ENCODE peak calls at places on chromosome 19, in four cellular contexts. One of them, this sample, is unnamed.
A peak's percentile ranks its signal among the peaks of the same experiment; 100 is the strongest.

GRCh38 chr19:13492128-13492527 is 14.2 kb downstream of the CACNA1A start:
- DNase-seq in iris pigment epithelial cell: peak; percentile 76
- DNase-seq in stimulated activated CD8-positive, alpha-beta memory T cell treated with anti-CD3 and anti-CD28 coated beads, Interleukin-4, amount 100 ng/mL, for 24 hours: no peak
- DNase-seq in AG10803: peak; percentile 95
- DNase-seq in this sample: peak; percentile 36

GRCh38 chr19:55092423-55093318 is 17.0 kb downstream of the EPS8L1 start:
- DNase-seq in iris pigment epithelial cell: no peak
- DNase-seq in stimulated activated CD8-positive, alpha-beta memory T cell treated with anti-CD3 and anti-CD28 coated beads, Interleukin-4, amount 100 ng/mL, for 24 hours: no peak
- DNase-seq in AG10803: no peak
- DNase-seq in this sample: no peak

GRCh38 chr19:17294051-17294891 is 9.0 kb downstream of the ABHD8 start:
- DNase-seq in iris pigment epithelial cell: peak; percentile 18
- DNase-seq in stimulated activated CD8-positive, alpha-beta memory T cell treated with anti-CD3 and anti-CD28 coated beads, Interleukin-4, amount 100 ng/mL, for 24 hours: peak; percentile 38
- DNase-seq in AG10803: no peak
- DNase-seq in this sample: no peak

GRCh38 chr19:28999733-29000433 is 213.1 kb downstream of the UQCRFS1 start:
- DNase-seq in iris pigment epithelial cell: no peak
- DNase-seq in stimulated activated CD8-positive, alpha-beta memory T cell treated with anti-CD3 and anti-CD28 coated beads, Interleukin-4, amount 100 ng/mL, for 24 hours: no peak
- DNase-seq in AG10803: no peak
- DNase-seq in this sample: no peak

GRCh38 chr19:41350735-41351338 is 2.9 kb downstream of the TGFB1 start:
- DNase-seq in iris pigment epithelial cell: peak; percentile 32
- DNase-seq in stimulated activated CD8-positive, alpha-beta memory T cell treated with anti-CD3 and anti-CD28 coated beads, Interleukin-4, amount 100 ng/mL, for 24 hours: no peak
- DNase-seq in AG10803: peak; percentile 20
- DNase-seq in this sample: no peak

GRCh38 chr19:54609356-54609791 is 15.9 kb downstream of the LILRA1 start:
- DNase-seq in iris pigment epithelial cell: no peak
- DNase-seq in stimulated activated CD8-positive, alpha-beta memory T cell treated with anti-CD3 and anti-CD28 coated beads, Interleukin-4, amount 100 ng/mL, for 24 hours: no peak
- DNase-seq in AG10803: no peak
- DNase-seq in this sample: no peak

GRCh38 chr19:40280608-40281221 is 4.4 kb downstream of the AKT2 start:
- DNase-seq in iris pigment epithelial cell: no peak
- DNase-seq in stimulated activated CD8-positive, alpha-beta memory T cell treated with anti-CD3 and anti-CD28 coated beads, Interleukin-4, amount 100 ng/mL, for 24 hours: no peak
- DNase-seq in AG10803: no peak
- DNase-seq in this sample: no peak

GRCh38 chr19:47226426-47227346 is 4.3 kb downstream of the BBC3 start:
- DNase-seq in iris pigment epithelial cell: peak; percentile 54
- DNase-seq in stimulated activated CD8-positive, alpha-beta memory T cell treated with anti-CD3 and anti-CD28 coated beads, Interleukin-4, amount 100 ng/mL, for 24 hours: peak; percentile 41
- DNase-seq in AG10803: peak; percentile 93
- DNase-seq in this sample: no peak

GRCh38 chr19:1991018-1991390 is 24.5 kb downstream of the BTBD2 start:
- DNase-seq in iris pigment epithelial cell: no peak
- DNase-seq in stimulated activated CD8-positive, alpha-beta memory T cell treated with anti-CD3 and anti-CD28 coated beads, Interleukin-4, amount 100 ng/mL, for 24 hours: no peak
- DNase-seq in AG10803: no peak
- DNase-seq in this sample: no peak

GRCh38 chr19:41175825-41176734 is 16.9 kb upstream of the CYP2S1 start:
- DNase-seq in iris pigment epithelial cell: peak; percentile 83
- DNase-seq in stimulated activated CD8-positive, alpha-beta memory T cell treated with anti-CD3 and anti-CD28 coated beads, Interleukin-4, amount 100 ng/mL, for 24 hours: peak; percentile 38
- DNase-seq in AG10803: peak; percentile 76
- DNase-seq in this sample: peak; percentile 69

GRCh38 chr19:10736916-10737551 is 19.2 kb downstream of the DNM2 start:
- DNase-seq in iris pigment epithelial cell: no peak
- DNase-seq in stimulated activated CD8-positive, alpha-beta memory T cell treated with anti-CD3 and anti-CD28 coated beads, Interleukin-4, amount 100 ng/mL, for 24 hours: no peak
- DNase-seq in AG10803: no peak
- DNase-seq in this sample: no peak

GRCh38 chr19:36051637-36052036 is 2.4 kb downstream of the THAP8 start:
- DNase-seq in iris pigment epithelial cell: no peak
- DNase-seq in stimulated activated CD8-positive, alpha-beta memory T cell treated with anti-CD3 and anti-CD28 coated beads, Interleukin-4, amount 100 ng/mL, for 24 hours: no peak
- DNase-seq in AG10803: no peak
- DNase-seq in this sample: no peak

GRCh38 chr19:16739546-16739945 is 19.9 kb downstream of the NWD1 start:
- DNase-seq in iris pigment epithelial cell: no peak
- DNase-seq in stimulated activated CD8-positive, alpha-beta memory T cell treated with anti-CD3 and anti-CD28 coated beads, Interleukin-4, amount 100 ng/mL, for 24 hours: no peak
- DNase-seq in AG10803: no peak
- DNase-seq in this sample: peak; percentile 7

GRCh38 chr19:6222884-6223283 is 56.9 kb downstream of the MLLT1 start:
- DNase-seq in iris pigment epithelial cell: no peak
- DNase-seq in stimulated activated CD8-positive, alpha-beta memory T cell treated with anti-CD3 and anti-CD28 coated beads, Interleukin-4, amount 100 ng/mL, for 24 hours: no peak
- DNase-seq in AG10803: no peak
- DNase-seq in this sample: no peak

GRCh38 chr19:6481541-6482342 is at the start of gene DENND1C:
- DNase-seq in iris pigment epithelial cell: no peak
- DNase-seq in stimulated activated CD8-positive, alpha-beta memory T cell treated with anti-CD3 and anti-CD28 coated beads, Interleukin-4, amount 100 ng/mL, for 24 hours: peak; percentile 63
- DNase-seq in AG10803: no peak
- DNase-seq in this sample: no peak

GRCh38 chr19:52542984-52543664 is 15.7 kb downstream of the ZNF808 start:
- DNase-seq in iris pigment epithelial cell: peak; percentile 39
- DNase-seq in stimulated activated CD8-positive, alpha-beta memory T cell treated with anti-CD3 and anti-CD28 coated beads, Interleukin-4, amount 100 ng/mL, for 24 hours: no peak
- DNase-seq in AG10803: no peak
- DNase-seq in this sample: peak; percentile 14

GRCh38 chr19:46192990-46193650 is 36.4 kb upstream of the IGFL1 start:
- DNase-seq in iris pigment epithelial cell: peak; percentile 68
- DNase-seq in stimulated activated CD8-positive, alpha-beta memory T cell treated with anti-CD3 and anti-CD28 coated beads, Interleukin-4, amount 100 ng/mL, for 24 hours: no peak
- DNase-seq in AG10803: peak; percentile 66
- DNase-seq in this sample: peak; percentile 79

GRCh38 chr19:13007292-13008045 is 12.2 kb downstream of the NFIX start:
- DNase-seq in iris pigment epithelial cell: no peak
- DNase-seq in stimulated activated CD8-positive, alpha-beta memory T cell treated with anti-CD3 and anti-CD28 coated beads, Interleukin-4, amount 100 ng/mL, for 24 hours: no peak
- DNase-seq in AG10803: peak; percentile 69
- DNase-seq in this sample: no peak

GRCh38 chr19:23784274-23784673 is 25.6 kb upstream of the ZNF681 start:
- DNase-seq in iris pigment epithelial cell: no peak
- DNase-seq in stimulated activated CD8-positive, alpha-beta memory T cell treated with anti-CD3 and anti-CD28 coated beads, Interleukin-4, amount 100 ng/mL, for 24 hours: no peak
- DNase-seq in AG10803: no peak
- DNase-seq in this sample: no peak

GRCh38 chr19:56974554-56975207 is 134.2 kb upstream of the PEG3 start:
- DNase-seq in iris pigment epithelial cell: no peak
- DNase-seq in stimulated activated CD8-positive, alpha-beta memory T cell treated with anti-CD3 and anti-CD28 coated beads, Interleukin-4, amount 100 ng/mL, for 24 hours: no peak
- DNase-seq in AG10803: no peak
- DNase-seq in this sample: no peak

GRCh38 chr19:17123041-17123440 is 47.5 kb downstream of the MYO9B start:
- DNase-seq in iris pigment epithelial cell: no peak
- DNase-seq in stimulated activated CD8-positive, alpha-beta memory T cell treated with anti-CD3 and anti-CD28 coated beads, Interleukin-4, amount 100 ng/mL, for 24 hours: no peak
- DNase-seq in AG10803: no peak
- DNase-seq in this sample: no peak

GRCh38 chr19:2179095-2179494 is 15.4 kb downstream of the DOT1L start:
- DNase-seq in iris pigment epithelial cell: no peak
- DNase-seq in stimulated activated CD8-positive, alpha-beta memory T cell treated with anti-CD3 and anti-CD28 coated beads, Interleukin-4, amount 100 ng/mL, for 24 hours: no peak
- DNase-seq in AG10803: no peak
- DNase-seq in this sample: no peak

GRCh38 chr19:41189425-41190065 is 3.5 kb upstream of the CYP2S1 start:
- DNase-seq in iris pigment epithelial cell: no peak
- DNase-seq in stimulated activated CD8-positive, alpha-beta memory T cell treated with anti-CD3 and anti-CD28 coated beads, Interleukin-4, amount 100 ng/mL, for 24 hours: no peak
- DNase-seq in AG10803: no peak
- DNase-seq in this sample: no peak

GRCh38 chr19:55369651-55370304 is 485 bp downstream of the IL11 start:
- DNase-seq in iris pigment epithelial cell: peak; percentile 76
- DNase-seq in stimulated activated CD8-positive, alpha-beta memory T cell treated with anti-CD3 and anti-CD28 coated beads, Interleukin-4, amount 100 ng/mL, for 24 hours: peak; percentile 19
- DNase-seq in AG10803: peak; percentile 79
- DNase-seq in this sample: peak; percentile 74

GRCh38 chr19:48325265-48325910 is at the start of gene EMP3:
- DNase-seq in iris pigment epithelial cell: peak; percentile 95
- DNase-seq in stimulated activated CD8-positive, alpha-beta memory T cell treated with anti-CD3 and anti-CD28 coated beads, Interleukin-4, amount 100 ng/mL, for 24 hours: peak; percentile 80
- DNase-seq in AG10803: peak; percentile 91
- DNase-seq in this sample: peak; percentile 90

GRCh38 chr19:53192771-53193533 is at the start of gene ZNF665:
- DNase-seq in iris pigment epithelial cell: peak; percentile 92
- DNase-seq in stimulated activated CD8-positive, alpha-beta memory T cell treated with anti-CD3 and anti-CD28 coated beads, Interleukin-4, amount 100 ng/mL, for 24 hours: peak; percentile 70
- DNase-seq in AG10803: peak; percentile 83
- DNase-seq in this sample: peak; percentile 85

GRCh38 chr19:5466814-5467291 is 11.6 kb downstream of the ZNRF4 start:
- DNase-seq in iris pigment epithelial cell: no peak
- DNase-seq in stimulated activated CD8-positive, alpha-beta memory T cell treated with anti-CD3 and anti-CD28 coated beads, Interleukin-4, amount 100 ng/mL, for 24 hours: no peak
- DNase-seq in AG10803: no peak
- DNase-seq in this sample: no peak

GRCh38 chr19:47699360-47699917 is 13.8 kb upstream of the EHD2 start:
- DNase-seq in iris pigment epithelial cell: peak; percentile 26
- DNase-seq in stimulated activated CD8-positive, alpha-beta memory T cell treated with anti-CD3 and anti-CD28 coated beads, Interleukin-4, amount 100 ng/mL, for 24 hours: peak; percentile 36
- DNase-seq in AG10803: no peak
- DNase-seq in this sample: no peak